ENCODE peak calls at places on chromosomes 1 and 21, in five cellular contexts. U is GM12892, H is prostate gland, Q is H1, Y is stomach. B is an unnamed sample.

GRCh38 chr1:12756756-12757433 is 10.9 kb downstream of the CFAP107 start:
- DNase-seq in U (no peak), H (no peak), Q (no peak), Y (no peak), B (no peak)

GRCh38 chr1:3062616-3063378 is 6.2 kb upstream of the PRDM16 start:
- DNase-seq in U (no peak), H (no peak), Q (peak), Y (peak), B (no peak)

GRCh38 chr1:246492611-246493245 is 14.4 kb downstream of the SMYD3 start:
- DNase-seq in U (no peak), H (peak), Q (peak), Y (peak), B (peak)

GRCh38 chr1:46394108-46394871 is at the start of gene FAAH:
- DNase-seq in U (no peak), H (peak), Q (peak), Y (peak), B (no peak)

GRCh38 chr1:20166047-20166446 is 19.8 kb upstream of the UBXN10 start:
- DNase-seq in U (no peak), H (peak), Q (no peak), Y (no peak), B (no peak)

GRCh38 chr1:197951089-197951488 is 33.9 kb downstream of the LHX9 start:
- DNase-seq in U (no peak), H (no peak), Q (no peak), Y (no peak), B (no peak)

GRCh38 chr21:40516336-40516735 is 330.6 kb downstream of the DSCAM start:
- DNase-seq in U (no peak), H (no peak), Q (peak), Y (no peak), B (no peak)

GRCh38 chr1:40939320-40940059 is 40.0 kb upstream of the CTPS1 start:
- DNase-seq in U (no peak), H (no peak), Q (no peak), Y (no peak), B (no peak)

GRCh38 chr1:189654906-189655305 is 822.8 kb downstream of the BRINP3 start:
- DNase-seq in U (no peak), H (no peak), Q (no peak), Y (no peak), B (no peak)
- TF ChIP-seq POLR2AphosphoS5 in U (no peak), H (no peak), Q (no peak), Y (no peak), B (no peak)

GRCh38 chr1:27634166-27634981 is 611 bp downstream of the FGR start:
- DNase-seq in U (no peak), H (no peak), Q (peak), Y (peak), B (peak)

GRCh38 chr1:27633298-27633610 is 1.7 kb downstream of the FGR start:
- DNase-seq in U (no peak), H (no peak), Q (no peak), Y (no peak), B (no peak)

GRCh38 chr1:27630859-27631491 is 4.0 kb downstream of the FGR start:
- DNase-seq in U (no peak), H (no peak), Q (no peak), Y (no peak), B (no peak)

GRCh38 chr1:27633640-27634165 is 1.3 kb downstream of the FGR start:
- DNase-seq in U (no peak), H (no peak), Q (no peak), Y (no peak), B (no peak)

GRCh38 chr1:27632387-27633297 is 2.3 kb downstream of the FGR start:
- DNase-seq in U (peak), H (no peak), Q (no peak), Y (no peak), B (no peak)
- TF ChIP-seq POLR2AphosphoS5 in U (no peak), H (no peak), Q (no peak), Y (no peak), B (no peak)

GRCh38 chr1:234851450-234852438 is 241.8 kb upstream of the IRF2BP2 start:
- DNase-seq in U (no peak), H (no peak), Q (no peak), Y (no peak), B (peak)

GRCh38 chr1:234852659-234853058 is 242.7 kb upstream of the IRF2BP2 start:
- DNase-seq in U (no peak), H (no peak), Q (no peak), Y (no peak), B (no peak)

GRCh38 chr1:234845836-234846235 is 235.9 kb upstream of the IRF2BP2 start:
- DNase-seq in U (no peak), H (no peak), Q (no peak), Y (no peak), B (no peak)

GRCh38 chr1:234849824-234850223 is 239.8 kb upstream of the IRF2BP2 start:
- DNase-seq in U (no peak), H (no peak), Q (no peak), Y (no peak), B (no peak)

GRCh38 chr1:234848972-234849641 is 239.1 kb upstream of the IRF2BP2 start:
- DNase-seq in U (no peak), H (no peak), Q (no peak), Y (no peak), B (no peak)
- TF ChIP-seq POLR2AphosphoS5 in U (no peak), H (no peak), Q (no peak), Y (no peak), B (no peak)

DNA sequence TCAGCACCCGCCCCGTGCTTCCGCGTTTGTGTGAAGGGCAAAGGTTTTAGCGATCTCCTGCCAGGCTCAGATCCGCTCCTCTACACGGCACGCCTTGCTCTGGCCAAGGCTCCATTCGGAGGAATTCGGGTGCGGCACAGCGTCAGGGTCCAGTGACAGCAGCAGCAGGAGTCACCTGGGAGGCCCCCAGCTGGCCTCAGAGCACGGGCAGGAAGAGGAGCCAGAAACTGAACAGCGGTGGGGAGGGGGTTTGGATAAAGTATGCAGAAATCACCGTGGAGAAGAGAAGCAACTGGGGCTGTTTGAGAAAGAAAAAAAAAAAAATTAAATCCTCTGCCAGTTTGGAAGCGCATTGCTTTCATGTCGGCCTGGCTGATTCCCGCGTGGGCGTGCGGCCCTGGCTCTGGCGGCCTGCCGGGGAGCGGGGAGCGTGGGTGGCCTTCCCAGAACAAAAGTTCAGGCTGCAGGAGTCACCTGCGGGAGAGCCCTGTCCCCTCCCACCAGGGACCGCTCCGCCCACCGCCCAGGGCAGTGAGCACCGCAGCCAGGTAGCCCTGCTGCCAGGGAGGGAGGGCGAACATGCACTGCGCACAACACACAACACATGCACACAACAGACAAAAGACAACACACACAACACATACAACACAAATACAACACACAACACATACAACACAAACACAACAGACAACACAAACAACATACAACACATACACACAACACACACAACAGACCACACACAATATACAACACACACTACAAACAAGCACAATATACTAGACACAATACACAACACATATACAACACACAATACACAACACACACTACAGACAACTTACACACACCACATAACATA is 107.6 kb downstream of the ETS2 start:
- DNase-seq in U (no peak), H (peak), Q (peak), Y (peak), B (peak)
- TF ChIP-seq POLR2AphosphoS5 in U (no peak), H (peak), Q (no peak), Y (peak), B (no peak)

DNA sequence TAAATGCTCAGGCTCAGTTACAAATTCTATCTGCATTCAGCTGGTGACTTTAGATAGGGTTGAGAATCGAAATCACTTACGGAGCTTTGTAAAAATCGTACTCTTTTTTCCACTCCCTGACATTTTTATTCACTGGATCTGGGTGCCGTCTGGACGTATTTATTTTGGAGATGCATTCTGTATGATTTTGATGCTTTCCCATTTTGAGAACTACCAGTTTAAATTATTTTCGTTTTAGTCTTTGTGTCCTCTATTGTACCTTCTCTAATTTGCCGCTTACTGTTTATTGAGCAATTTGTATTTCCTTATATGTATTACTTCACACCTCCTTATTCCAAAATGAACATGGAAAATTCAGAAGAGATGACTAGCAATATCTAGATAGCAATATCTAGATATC is 96.2 kb downstream of the FASLG start:
- DNase-seq in U (no peak), H (no peak), Q (no peak), Y (no peak), B (no peak)
- TF ChIP-seq POLR2AphosphoS5 in U (no peak), H (no peak), Q (no peak), Y (no peak), B (no peak)

GRCh38 chr1:48123647-48124046 is 98.9 kb upstream of the SLC5A9 start:
- DNase-seq in U (no peak), H (no peak), Q (no peak), Y (no peak), B (no peak)

DNA sequence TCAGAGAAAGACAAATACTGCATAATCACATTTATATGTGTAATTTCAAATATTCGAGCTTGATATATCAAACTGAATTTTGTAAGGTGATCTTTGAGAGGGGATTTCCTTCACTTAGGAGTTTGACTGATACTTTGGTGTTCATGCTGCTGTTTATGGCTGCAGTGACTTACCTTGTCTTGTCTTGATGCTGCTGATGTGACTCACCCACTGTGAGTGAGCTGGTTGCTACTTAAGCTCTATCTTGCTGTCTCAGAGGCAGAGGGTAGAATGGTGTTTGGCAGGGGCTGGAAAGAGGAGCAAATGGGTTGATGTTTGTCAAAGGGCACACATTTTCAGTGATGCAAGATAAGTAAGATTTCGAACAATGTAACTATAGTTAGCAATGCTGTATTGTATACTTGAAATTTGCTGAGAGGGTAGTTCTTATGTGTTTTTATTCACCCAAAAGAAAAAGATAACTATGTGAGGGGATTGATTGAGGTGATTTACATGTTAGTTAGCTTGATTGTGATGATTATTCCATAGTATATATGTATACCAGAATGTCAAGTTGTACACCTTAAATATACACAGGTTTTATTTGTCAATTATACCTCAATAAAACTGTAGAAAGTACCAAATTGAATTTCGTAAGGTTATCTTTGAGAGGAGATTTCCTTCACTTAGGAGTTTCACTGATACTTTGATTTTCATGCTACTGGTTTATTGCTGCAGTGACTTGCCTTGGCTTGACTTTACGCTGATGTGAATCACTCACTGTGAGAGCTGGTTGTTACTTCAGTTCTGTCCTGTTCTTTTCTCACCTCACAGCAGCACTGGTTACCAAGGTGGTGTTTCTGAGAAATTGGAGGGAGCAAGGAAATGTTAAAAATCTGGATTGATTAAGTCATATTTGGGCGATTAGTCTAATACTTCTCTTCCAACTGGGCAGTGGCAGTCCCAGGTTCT is 94.5 kb upstream of the SLC5A9 start:
- DNase-seq in U (no peak), H (no peak), Q (no peak), Y (no peak), B (no peak)
- TF ChIP-seq POLR2AphosphoS5 in U (no peak), H (no peak), Q (no peak), Y (no peak), B (no peak)

DNA sequence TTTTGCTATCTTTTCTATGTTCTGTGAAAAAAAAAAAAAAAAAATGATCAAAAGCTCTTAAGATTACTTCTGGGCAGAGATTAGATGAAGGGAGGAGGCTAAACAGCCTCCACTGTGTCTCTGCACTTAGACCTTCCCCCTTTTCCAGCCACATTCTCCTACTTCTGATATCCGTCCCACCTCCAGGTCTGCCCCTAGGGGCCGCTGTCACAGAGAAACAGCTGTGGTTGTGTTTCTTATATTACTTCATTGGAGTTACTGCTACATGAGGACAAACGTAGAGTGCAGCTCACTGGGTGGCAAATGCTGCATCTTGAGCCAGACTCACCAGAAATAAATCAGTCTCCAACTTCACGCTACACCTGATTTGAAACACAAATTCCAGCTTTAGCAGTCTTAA is 125.4 kb upstream of the PTBP2 start:
- DNase-seq in U (peak), H (no peak), Q (peak), Y (no peak), B (peak)
- TF ChIP-seq POLR2AphosphoS5 in U (no peak), H (no peak), Q (no peak), Y (no peak), B (no peak)

GRCh38 chr1:224503161-224504118 is 68.8 kb upstream of the WDR26 start:
- DNase-seq in U (peak), H (peak), Q (peak), Y (peak), B (peak)
- TF ChIP-seq POLR2AphosphoS5 in U (no peak), H (peak), Q (no peak), Y (peak), B (no peak)

GRCh38 chr1:18956189-18957135 is at the start of gene IFFO2:
- DNase-seq in U (peak), H (peak), Q (peak), Y (peak), B (peak)
- TF ChIP-seq POLR2AphosphoS5 in U (no peak), H (peak), Q (peak), Y (peak), B (peak)

B was measured in endothelial cell of umbilical vein.